ENCODE peak calls at places on chromosomes 12 and 14, in four cellular contexts. Q is H1, T is HepG2, W is SK-N-SH. H is an unnamed sample.

GRCh38 chr12:120705618-120706017 is 4.6 kb upstream of the UNC119B start:
- DNase-seq in Q (no peak), T (no peak), W (no peak), H (no peak)

GRCh38 chr12:132396657-132397056 is 67.3 kb upstream of the GALNT9 start:
- DNase-seq in Q (no peak), T (no peak), W (no peak), H (no peak)

GRCh38 chr12:19893514-19893913 is 454.2 kb downstream of the AEBP2 start:
- DNase-seq in Q (no peak), T (no peak), W (no peak), H (no peak)

GRCh38 chr12:14193623-14194022 is 171.9 kb upstream of the ATF7IP start:
- DNase-seq in Q (no peak), T (no peak), W (peak), H (no peak)

GRCh38 chr12:45611061-45611460 is 118.4 kb upstream of the ARID2 start:
- DNase-seq in Q (no peak), T (no peak), W (peak), H (no peak)

GRCh38 chr12:88108021-88108420 is 33.9 kb downstream of the CEP290 start:
- DNase-seq in Q (no peak), T (no peak), W (no peak), H (no peak)

GRCh38 chr12:2854669-2855453 is 2.0 kb downstream of the TEX52 start:
- DNase-seq in Q (no peak), T (no peak), W (no peak), H (no peak)

GRCh38 chr14:64562432-64562831 is 12.7 kb downstream of the PPP1R36 start:
- DNase-seq in Q (no peak), T (no peak), W (no peak), H (no peak)

GRCh38 chr12:51122844-51123243 is 39.4 kb upstream of the CSRNP2 start:
- DNase-seq in Q (no peak), T (peak), W (no peak), H (no peak)

GRCh38 chr12:92552412-92553108 is 150.2 kb upstream of the PLEKHG7 start:
- DNase-seq in Q (no peak), T (no peak), W (no peak), H (no peak)

GRCh38 chr14:73877790-73878189 is 8.9 kb upstream of the ZNF410 start:
- DNase-seq in Q (no peak), T (no peak), W (no peak), H (no peak)

GRCh38 chr12:79421236-79421740 is 269.5 kb downstream of the PAWR start:
- DNase-seq in Q (no peak), T (no peak), W (no peak), H (no peak)

GRCh38 chr14:103488960-103489359 is 33.7 kb downstream of the CKB start:
- DNase-seq in Q (no peak), T (no peak), W (no peak), H (no peak)

GRCh38 chr12:8590842-8591545 is 21.7 kb downstream of the AICDA start:
- DNase-seq in Q (no peak), T (peak), W (no peak), H (no peak)

GRCh38 chr12:86530996-86531655 is 274.9 kb upstream of the MGAT4C start:
- DNase-seq in Q (no peak), T (no peak), W (no peak), H (no peak)

GRCh38 chr12:14366211-14366762 is 805 bp downstream of the ATF7IP start:
- DNase-seq in Q (no peak), T (peak), W (no peak), H (no peak)

DNA sequence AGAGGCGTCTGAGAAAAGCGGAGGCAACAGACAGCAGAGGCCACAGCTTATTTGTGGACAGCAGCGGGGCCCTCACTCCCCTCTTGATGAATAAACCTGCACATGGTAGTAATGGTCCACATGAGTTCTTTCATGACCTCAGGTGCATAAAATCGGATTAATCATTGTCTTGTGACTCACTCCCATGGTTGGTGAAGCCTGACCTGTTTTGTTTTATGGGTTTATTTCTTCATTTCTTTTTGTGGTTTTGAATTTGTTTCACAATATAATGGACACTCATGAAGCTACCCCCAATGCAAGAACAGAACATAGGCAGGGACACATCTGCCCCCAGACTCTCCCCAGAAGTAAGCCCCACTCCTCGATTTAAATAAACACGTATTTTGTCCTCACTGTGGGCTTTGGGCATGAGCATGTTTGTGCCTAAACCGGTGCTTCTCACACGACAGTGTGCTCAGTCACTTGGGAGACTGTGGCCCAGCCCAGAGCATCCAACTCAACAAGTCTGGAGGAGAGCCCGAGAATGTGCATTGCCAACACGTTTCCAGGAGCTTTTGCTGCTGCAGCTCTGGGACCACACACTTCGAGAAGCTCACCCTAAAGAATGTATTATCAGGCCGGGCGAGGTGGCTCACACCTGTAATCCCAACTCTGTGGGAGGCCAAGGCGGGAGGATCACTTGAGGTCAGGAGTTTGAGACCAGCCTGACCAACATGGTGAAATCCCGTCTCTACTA is 116.1 kb downstream of the SCARB1 start:
- DNase-seq in Q (no peak), T (peak), W (no peak), H (peak)
- H3K27ac ChIP-seq in Q (no peak), T (no peak), W (no peak), H (no peak)

GRCh38 chr12:95976416-95976832 is 19.7 kb downstream of the HAL start:
- DNase-seq in Q (no peak), T (peak), W (no peak), H (no peak)
- TF ChIP-seq TCF12 in Q (no peak), T (no peak), W (no peak), H (no peak)

GRCh38 chr12:26317942-26318565 is 122.7 kb downstream of the SSPN start:
- DNase-seq in Q (no peak), T (no peak), W (no peak), H (no peak)

GRCh38 chr12:26319511-26319910 is 124.1 kb downstream of the SSPN start:
- DNase-seq in Q (no peak), T (peak), W (no peak), H (no peak)

DNA sequence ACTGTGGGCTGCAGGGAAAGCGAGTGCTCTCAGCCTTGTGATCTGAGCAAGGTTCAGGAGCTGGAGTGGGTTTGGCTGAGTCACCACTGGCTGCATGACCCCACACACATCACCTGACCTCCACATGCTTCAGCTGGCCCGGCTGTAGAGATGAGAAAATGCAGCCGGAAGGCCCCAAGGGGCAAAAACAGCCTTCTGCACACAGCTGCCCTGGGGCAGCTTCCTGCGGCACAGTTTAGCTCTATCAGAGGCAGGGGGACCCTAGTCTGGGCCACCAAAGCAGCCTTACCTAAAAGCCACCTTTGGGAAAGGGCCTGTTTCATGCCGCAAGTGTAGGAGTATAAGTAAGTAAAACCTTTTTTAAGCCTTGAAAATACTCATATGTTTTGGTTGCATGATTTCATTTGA is 123.3 kb downstream of the SSPN start:
- DNase-seq in Q (no peak), T (peak), W (no peak), H (no peak)
- H3K27ac ChIP-seq in Q (no peak), T (no peak), W (peak), H (no peak)

DNA sequence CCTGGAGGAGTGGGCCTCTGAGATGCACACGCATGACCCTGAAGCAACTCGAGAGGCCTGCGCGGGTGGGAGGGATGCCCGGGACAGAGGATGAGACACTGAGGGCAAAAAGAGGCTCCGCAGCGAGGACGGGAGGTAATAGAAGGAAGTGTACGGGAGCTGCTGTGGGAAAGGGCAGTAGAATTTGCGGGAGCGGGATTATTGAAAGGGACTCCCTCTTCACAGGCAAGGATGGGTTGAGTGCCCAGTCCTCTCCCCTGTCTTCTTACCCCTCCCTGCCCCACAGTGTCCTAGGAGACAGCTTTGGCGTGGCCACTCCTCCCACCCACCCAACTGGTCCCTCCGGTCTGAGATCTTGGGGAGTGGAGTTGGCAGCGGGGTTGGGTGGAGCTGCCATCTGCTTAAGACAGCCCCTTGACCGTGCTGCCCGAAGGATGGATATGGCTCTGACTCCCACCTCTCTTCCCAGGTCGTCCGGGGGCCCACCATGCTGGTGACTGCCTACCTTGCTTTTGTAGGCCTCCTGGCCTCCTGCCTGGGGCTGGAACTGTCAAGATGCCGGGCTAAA is 15.7 kb upstream of the ESPL1 start:
- DNase-seq in Q (no peak), T (no peak), W (no peak), H (no peak)
- TF ChIP-seq TCF12 in Q (no peak), T (no peak), W (no peak), H (no peak)

GRCh38 chr12:32666018-32666417 is 13.1 kb upstream of the DNM1L start:
- DNase-seq in Q (peak), T (no peak), W (no peak), H (no peak)
- H3K27ac ChIP-seq in Q (no peak), T (no peak), W (no peak), H (no peak)

GRCh38 chr12:126084480-126084879 is 1019.2 kb downstream of the AACS start:
- DNase-seq in Q (no peak), T (no peak), W (no peak), H (no peak)
- TF ChIP-seq TCF12 in Q (no peak), T (no peak), W (no peak), H (no peak)